ENCODE peak calls at places on chromosomes 4 and X, in five cellular contexts. G, F, D, C and M are unnamed samples.

GRCh38 chrX:69268637-69269036 is 103.4 kb upstream of the PJA1 start:
- DNase-seq in G (no peak), F (no peak), D (no peak), C (no peak), M (no peak)

GRCh38 chr4:82618321-82618720 is 56.5 kb upstream of the TMEM150C start:
- DNase-seq in G (no peak), F (no peak), D (no peak), C (peak; percentile 22), M (no peak)

GRCh38 chrX:71106427-71106826 is at the start of gene CXorf65:
- DNase-seq in G (no peak), F (peak; percentile 22), D (peak; percentile 20), C (no peak), M (no peak)

GRCh38 chr4:95191537-95191936 is 357.2 kb downstream of the UNC5C start:
- DNase-seq in G (no peak), F (no peak), D (no peak), C (no peak), M (no peak)

GRCh38 chrX:11331788-11332187 is 38.6 kb downstream of the AMELX start:
- DNase-seq in G (no peak), F (no peak), D (no peak), C (no peak), M (no peak)

GRCh38 chrX:131727778-131728177 is 183.9 kb downstream of the OR13H1 start:
- DNase-seq in G (no peak), F (no peak), D (no peak), C (no peak), M (no peak)

GRCh38 chr4:3040447-3041191 is 33.7 kb downstream of the HTT-AS start:
- DNase-seq in G (no peak), F (peak; percentile 82), D (no peak), C (no peak), M (no peak)

GRCh38 chr4:123631699-123632098 is 235.1 kb downstream of the SPRY1 start:
- DNase-seq in G (no peak), F (no peak), D (no peak), C (no peak), M (no peak)

GRCh38 chr4:94621491-94622080 is 136.2 kb upstream of the BMPR1B start:
- DNase-seq in G (peak; percentile 38), F (no peak), D (no peak), C (peak; percentile 53), M (no peak)

GRCh38 chr4:115944146-115944905 is 830.9 kb upstream of the NDST4 start:
- DNase-seq in G (no peak), F (no peak), D (no peak), C (no peak), M (no peak)
- TF ChIP-seq CTCF in G (no peak), F (no peak), D (no peak), C (no peak), M (no peak)

GRCh38 chr4:112279025-112279881 is 6.5 kb downstream of the TIFA start:
- DNase-seq in G (no peak), F (peak; percentile 69), D (no peak), C (no peak), M (no peak)
- H3K4me1 ChIP-seq in G (peaks cover 3% of the 10 kb centered on the region), F (peaks cover 55% of the 10 kb centered on the region), D (peaks cover 4% of the 10 kb centered on the region), C (peaks cover 11% of the 10 kb centered on the region), M (peaks cover 15% of the 10 kb centered on the region)

DNA sequence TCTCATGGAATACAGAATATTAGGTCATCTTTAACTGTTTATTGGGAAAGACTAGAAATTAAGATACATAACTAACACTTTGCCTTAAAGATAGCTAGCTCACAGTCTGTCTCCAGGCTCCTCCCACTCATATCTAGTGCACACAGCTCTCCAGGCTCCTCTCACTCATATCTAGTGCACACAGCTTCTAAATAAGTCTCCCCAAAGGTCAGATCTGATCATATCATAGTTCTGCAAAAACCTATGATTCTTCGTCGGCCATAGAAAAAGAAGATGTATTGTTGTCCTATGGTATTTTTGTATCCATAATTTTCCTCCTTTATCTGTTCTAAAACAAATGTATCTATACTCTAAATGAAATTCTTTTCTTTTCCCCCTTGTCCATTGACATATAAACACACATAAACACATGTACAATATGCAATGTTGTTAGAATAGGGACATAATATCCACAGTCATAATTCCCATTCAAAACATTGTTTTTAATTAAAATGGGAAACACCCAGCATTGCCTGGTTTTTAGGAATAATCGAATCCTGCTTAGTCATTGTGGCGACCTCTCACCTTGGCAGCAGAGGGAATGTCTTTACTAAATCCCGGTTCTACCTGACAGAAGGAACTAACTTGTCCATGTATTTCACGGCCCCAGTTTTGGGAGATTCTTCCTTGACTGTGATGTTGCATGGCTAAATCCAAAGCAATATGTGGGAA is 1282.0 kb downstream of the PCDH7 start:
- DNase-seq in G (no peak), F (no peak), D (no peak), C (peak; percentile 27), M (no peak)
- TF ChIP-seq CTCF in G (no peak), F (no peak), D (no peak), C (no peak), M (no peak)

GRCh38 chrX:12954981-12955380 is 19.9 kb upstream of the TMSB4X start:
- DNase-seq in G (no peak), F (no peak), D (no peak), C (no peak), M (no peak)
- H3K4me1 ChIP-seq in G (peaks cover 14% of the 10 kb centered on the region), F (peaks cover 71% of the 10 kb centered on the region), D (peaks cover 74% of the 10 kb centered on the region), C (no peaks in the 10 kb centered on the region), M (no peaks in the 10 kb centered on the region)

GRCh38 chr4:152581536-152582160 is 45.8 kb upstream of the FBXW7 start:
- DNase-seq in G (no peak), F (no peak), D (no peak), C (no peak), M (no peak)
- TF ChIP-seq CTCF in G (peak; percentile 27), F (no peak), D (no peak), C (peak; percentile 42), M (no peak)

GRCh38 chrX:30652527-30653414 is 452 bp upstream of the GK start:
- DNase-seq in G (peak; percentile 69), F (peak; percentile 98), D (peak; percentile 91), C (peak; percentile 98), M (peak; percentile 96)

GRCh38 chrX:30653415-30654131 is at the start of gene GK:
- DNase-seq in G (no peak), F (peak; percentile 91), D (no peak), C (peak; percentile 34), M (peak; percentile 23)

GRCh38 chrX:30654989-30655607 is 1.9 kb downstream of the GK start:
- DNase-seq in G (no peak), F (no peak), D (no peak), C (no peak), M (no peak)

GRCh38 chrX:30649859-30650258 is 3.4 kb upstream of the GK start:
- DNase-seq in G (no peak), F (no peak), D (no peak), C (no peak), M (no peak)
- H3K4me1 ChIP-seq in G (no peaks in the 10 kb centered on the region), F (peaks cover 7% of the 10 kb centered on the region), D (peaks cover 3% of the 10 kb centered on the region), C (no peaks in the 10 kb centered on the region), M (no peaks in the 10 kb centered on the region)